ENCODE peak calls at places on chromosomes 12 and 14, in ten cellular contexts. L, C, S, T, F, O, Y, D, N and E are unnamed samples.

GRCh38 chr12:28872654-28873268 is 276.3 kb upstream of the FAR2 start:
- DNase-seq in L (no peak), C (peak; percentile 63), S (peak; percentile 71), T (peak; percentile 16), F (no peak), O (no peak), Y (peak; percentile 65), D (no peak), N (peak; percentile 65), E (peak; percentile 48)

GRCh38 chr12:124032265-124032886 is 59.4 kb downstream of the ZNF664 start:
- DNase-seq in L (peak; percentile 47), C (peak; percentile 84), S (peak; percentile 57), T (no peak), F (peak; percentile 82), O (no peak), Y (no peak), D (no peak), N (peak; percentile 73), E (peak; percentile 24)

GRCh38 chr12:80230068-80230467 is 130.7 kb downstream of the OTOGL start:
- DNase-seq in L (no peak), C (no peak), S (peak; percentile 18), T (no peak), F (no peak), O (no peak), Y (peak; percentile 11), D (no peak), N (no peak), E (no peak)

GRCh38 chr14:21015312-21015711 is 9.5 kb downstream of the NDRG2 start:
- DNase-seq in L (no peak), C (no peak), S (no peak), T (no peak), F (no peak), O (no peak), Y (no peak), D (no peak), N (no peak), E (no peak)

GRCh38 chr14:100546051-100546443 is 41.2 kb downstream of the BEGAIN start:
- DNase-seq in L (no peak), C (no peak), S (no peak), T (no peak), F (no peak), O (peak; percentile 76), Y (no peak), D (no peak), N (no peak), E (no peak)

GRCh38 chr12:93292213-93292612 is 85.5 kb upstream of the NUDT4 start:
- DNase-seq in L (no peak), C (no peak), S (no peak), T (no peak), F (no peak), O (no peak), Y (no peak), D (no peak), N (no peak), E (no peak)

GRCh38 chr14:21902561-21903199 is 229.1 kb upstream of the OR4E1 start:
- DNase-seq in L (no peak), C (no peak), S (peak; percentile 32), T (no peak), F (no peak), O (no peak), Y (no peak), D (no peak), N (no peak), E (no peak)

GRCh38 chr14:53048631-53049030 is 97.8 kb upstream of the FERMT2 start:
- DNase-seq in L (no peak), C (no peak), S (no peak), T (no peak), F (no peak), O (no peak), Y (no peak), D (no peak), N (peak; percentile 47), E (no peak)

GRCh38 chr12:113756609-113757008 is 209.5 kb downstream of the RBM19 start:
- DNase-seq in L (no peak), C (no peak), S (no peak), T (no peak), F (no peak), O (no peak), Y (no peak), D (no peak), N (no peak), E (no peak)

GRCh38 chr12:113755098-113755497 is 211.0 kb downstream of the RBM19 start:
- DNase-seq in L (no peak), C (no peak), S (no peak), T (no peak), F (no peak), O (no peak), Y (no peak), D (no peak), N (no peak), E (no peak)

GRCh38 chr12:113759135-113759534 is 207.0 kb downstream of the RBM19 start:
- DNase-seq in L (no peak), C (no peak), S (no peak), T (no peak), F (no peak), O (no peak), Y (no peak), D (no peak), N (no peak), E (no peak)

GRCh38 chr12:113758165-113758924 is 207.8 kb downstream of the RBM19 start:
- DNase-seq in L (no peak), C (no peak), S (no peak), T (no peak), F (no peak), O (no peak), Y (no peak), D (no peak), N (no peak), E (no peak)

GRCh38 chr12:113757223-113758002 is 208.7 kb downstream of the RBM19 start:
- DNase-seq in L (no peak), C (no peak), S (no peak), T (no peak), F (no peak), O (no peak), Y (no peak), D (no peak), N (no peak), E (no peak)
- TF ChIP-seq CTCF in L (no peak), C (no peak), S (no peak), T (no peak), F (no peak), O (no peak), Y (no peak), D (no peak), N (no peak), E (no peak)

GRCh38 chr14:64215274-64215673 is 78.9 kb downstream of the ESR2 start:
- DNase-seq in L (no peak), C (no peak), S (no peak), T (no peak), F (no peak), O (no peak), Y (no peak), D (no peak), N (no peak), E (no peak)

GRCh38 chr14:64217747-64218146 is 76.4 kb downstream of the ESR2 start:
- DNase-seq in L (no peak), C (no peak), S (no peak), T (no peak), F (no peak), O (no peak), Y (no peak), D (no peak), N (no peak), E (no peak)

GRCh38 chr14:64215978-64216377 is 78.2 kb downstream of the ESR2 start:
- DNase-seq in L (no peak), C (no peak), S (no peak), T (no peak), F (no peak), O (no peak), Y (no peak), D (no peak), N (no peak), E (no peak)

GRCh38 chr14:64218344-64219240 is 75.6 kb downstream of the ESR2 start:
- DNase-seq in L (no peak), C (no peak), S (no peak), T (no peak), F (no peak), O (no peak), Y (no peak), D (no peak), N (no peak), E (no peak)

GRCh38 chr14:64217318-64217717 is 76.9 kb downstream of the ESR2 start:
- DNase-seq in L (no peak), C (no peak), S (no peak), T (no peak), F (no peak), O (no peak), Y (peak; percentile 44), D (no peak), N (no peak), E (no peak)
- TF ChIP-seq CTCF in L (no peak), C (no peak), S (no peak), T (no peak), F (no peak), O (no peak), Y (no peak), D (no peak), N (no peak), E (no peak)

GRCh38 chr12:50104614-50105366 is 982 bp downstream of the GPD1 start:
- DNase-seq in L (no peak), C (peak; percentile 68), S (no peak), T (no peak), F (no peak), O (peak; percentile 64), Y (no peak), D (peak; percentile 63), N (no peak), E (no peak)

GRCh38 chr12:50106907-50107306 is 3.1 kb downstream of the GPD1 start:
- DNase-seq in L (no peak), C (no peak), S (no peak), T (no peak), F (no peak), O (peak; percentile 28), Y (no peak), D (no peak), N (no peak), E (no peak)

GRCh38 chr12:50103767-50104321 is at the start of gene GPD1:
- DNase-seq in L (no peak), C (peak; percentile 92), S (no peak), T (peak; percentile 87), F (no peak), O (peak; percentile 91), Y (no peak), D (peak; percentile 70), N (peak; percentile 25), E (no peak)

GRCh38 chr12:50107416-50108268 is 3.8 kb downstream of the GPD1 start:
- DNase-seq in L (no peak), C (no peak), S (no peak), T (no peak), F (no peak), O (peak; percentile 53), Y (no peak), D (no peak), N (no peak), E (no peak)

DNA sequence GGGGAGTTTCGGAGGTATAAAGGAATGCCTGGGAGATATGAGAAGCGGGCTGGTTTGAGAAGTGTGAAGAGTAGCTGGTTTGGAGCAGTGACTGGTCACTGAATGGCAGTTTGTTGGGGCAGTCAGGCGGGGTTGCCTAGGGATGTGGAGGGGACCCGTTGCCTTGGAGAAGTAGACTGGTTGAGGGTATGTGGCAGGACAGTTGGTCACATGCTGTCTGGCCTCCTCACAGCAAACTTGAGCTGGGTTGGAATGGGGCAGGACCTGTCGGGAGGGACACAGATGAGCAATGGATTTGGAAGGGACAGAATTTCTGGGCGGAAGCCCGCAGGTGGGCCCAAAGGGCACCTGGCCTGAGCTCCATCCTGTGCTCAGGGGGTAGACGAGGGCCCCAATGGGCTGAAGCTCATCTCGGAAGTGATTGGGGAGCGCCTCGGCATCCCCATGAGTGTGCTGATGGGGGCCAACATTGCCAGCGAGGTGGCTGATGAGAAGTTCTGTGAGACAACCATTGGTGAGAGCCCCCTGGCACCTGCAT is 2.2 kb downstream of the GPD1 start:
- DNase-seq in L (no peak), C (no peak), S (no peak), T (no peak), F (no peak), O (peak; percentile 47), Y (no peak), D (no peak), N (no peak), E (no peak)
- TF ChIP-seq CTCF in L (no peak), C (no peak), S (no peak), T (no peak), F (no peak), O (no peak), Y (no peak), D (no peak), N (no peak), E (no peak)

DNA sequence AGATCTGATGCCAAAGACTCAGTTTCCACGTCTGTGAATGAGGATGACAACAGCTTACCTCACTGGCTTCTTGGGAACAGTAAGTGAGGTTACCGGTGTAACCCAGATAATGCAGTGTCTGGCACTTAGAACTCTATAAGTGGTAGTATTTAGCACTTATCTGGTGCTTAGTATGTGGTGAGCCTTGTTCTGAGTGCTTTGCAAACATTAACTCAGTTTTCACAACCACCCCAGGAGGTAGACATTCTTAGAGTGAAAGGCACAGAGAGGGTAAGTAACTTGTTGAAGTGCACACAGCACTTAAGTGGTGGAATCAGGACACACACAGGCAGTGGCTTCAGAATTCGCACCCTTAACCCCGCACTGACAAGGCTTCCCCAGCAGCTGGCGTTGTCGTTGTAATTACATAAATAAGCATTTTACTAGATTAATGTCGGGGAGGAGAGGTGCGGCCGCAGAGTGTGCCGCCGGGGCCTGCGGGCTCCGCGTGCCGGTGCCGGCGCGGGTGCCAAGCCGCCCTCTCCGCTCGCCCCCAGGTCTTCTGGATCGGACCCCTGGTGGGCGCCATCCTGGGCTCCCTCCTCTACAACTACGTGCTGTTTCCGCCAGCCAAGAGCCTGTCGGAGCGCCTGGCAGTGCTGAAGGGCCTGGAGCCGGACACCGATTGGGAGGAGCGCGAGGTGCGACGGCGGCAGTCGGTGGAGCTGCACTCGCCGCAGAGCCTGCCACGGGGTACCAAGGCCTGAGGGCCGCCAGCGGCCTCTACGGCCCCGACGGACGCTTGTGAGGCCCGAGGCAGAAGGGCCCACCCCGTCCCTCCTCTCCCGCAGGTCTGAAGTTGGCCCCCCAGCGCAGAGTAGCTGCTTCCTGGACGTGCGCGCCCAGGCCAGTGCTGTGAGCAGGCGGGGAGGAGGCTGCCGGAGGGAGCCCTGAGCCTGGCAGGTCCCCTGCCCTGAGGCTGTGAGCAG is 4.6 kb downstream of the AQP2 start:
- DNase-seq in L (no peak), C (no peak), S (no peak), T (no peak), F (no peak), O (peak; percentile 65), Y (no peak), D (no peak), N (no peak), E (no peak)
- TF ChIP-seq CTCF in L (no peak), C (no peak), S (no peak), T (no peak), F (no peak), O (no peak), Y (no peak), D (no peak), N (no peak), E (no peak)